ENCODE peak calls at places on chromosome 9, in seven cellular contexts. L is H9, H is neuronal stem cell, V is IMR-90, S is H1, Y is mesenchymal stem cell, D is trophoblast cell. W is an unnamed sample.

GRCh38 chr9:134536101-134536900 is 105.3 kb upstream of the COL5A1 start:
- DNase-seq in D (peak), L (no peak), S (no peak), Y (peak), H (no peak), V (peak), W (no peak)

GRCh38 chr9:100597236-100597635 is 19.4 kb downstream of the CAVIN4 start:
- DNase-seq in Y (no peak), S (no peak), L (no peak), D (no peak), V (no peak), H (no peak), W (no peak)

GRCh38 chr9:4796988-4797956 is 4.5 kb downstream of the RCL1 start:
- DNase-seq in L (peak), Y (peak), V (peak), S (no peak), D (peak), H (peak), W (peak)

GRCh38 chr9:18824095-18824666 is 208.8 kb downstream of the SAXO1 start:
- DNase-seq in V (no peak), Y (no peak), D (no peak), H (no peak), S (no peak), L (peak), W (peak)

GRCh38 chr9:113807173-113808061 is 68.7 kb upstream of the ZNF618 start:
- DNase-seq in S (peak), V (peak), H (peak), D (peak), L (peak), Y (peak), W (peak)

GRCh38 chr9:113245894-113246293 is 24.6 kb downstream of the SLC31A1 start:
- DNase-seq in L (no peak), Y (no peak), V (no peak), S (no peak), H (no peak), D (no peak), W (no peak)

GRCh38 chr9:2943016-2943415 is 99.1 kb upstream of the PUM3 start:
- DNase-seq in H (no peak), D (no peak), V (no peak), L (no peak), S (no peak), Y (no peak), W (no peak)

GRCh38 chr9:88757406-88758010 is 222.5 kb downstream of the NXNL2 start:
- DNase-seq in D (no peak), S (no peak), H (no peak), V (peak), Y (no peak), L (no peak), W (no peak)

GRCh38 chr9:37104183-37104889 is 16.0 kb upstream of the ZCCHC7 start:
- DNase-seq in Y (peak), H (no peak), S (no peak), V (peak), D (peak), L (no peak), W (peak)

GRCh38 chr9:94950040-94950732 is 223.7 kb downstream of the AOPEP start:
- DNase-seq in D (peak), Y (no peak), L (no peak), H (no peak), S (no peak), V (no peak), W (no peak)

GRCh38 chr9:135070198-135070951 is 17.1 kb upstream of the OLFM1 start:
- DNase-seq in Y (no peak), D (no peak), H (no peak), S (no peak), V (no peak), L (peak), W (peak)

GRCh38 chr9:116208417-116209232 is 55.0 kb downstream of the PAPPA start:
- DNase-seq in V (peak), D (no peak), S (no peak), H (no peak), L (no peak), Y (peak), W (no peak)

GRCh38 chr9:123542435-123543225 is 186.6 kb downstream of the CRB2 start:
- DNase-seq in H (peak), L (no peak), V (no peak), Y (no peak), S (no peak), D (no peak), W (no peak)

GRCh38 chr9:31950756-31951155 is 433.7 kb upstream of the ACO1 start:
- DNase-seq in S (no peak), V (no peak), D (no peak), Y (no peak), H (no peak), L (peak), W (peak)

GRCh38 chr9:132798817-132799790 is 79.0 kb downstream of the AK8 start:
- DNase-seq in H (no peak), D (no peak), V (no peak), L (peak), S (no peak), Y (peak), W (no peak)

GRCh38 chr9:13845460-13845859 is 468.5 kb downstream of the NFIB start:
- DNase-seq in D (no peak), H (no peak), L (no peak), S (no peak), Y (peak), V (peak), W (no peak)

GRCh38 chr9:122827759-122828090 is 663 bp downstream of the PDCL start:
- DNase-seq in H (no peak), Y (peak), D (no peak), L (no peak), V (peak), S (no peak), W (peak)

GRCh38 chr9:114694146-114694545 is 12.2 kb upstream of the TEX48 start:
- DNase-seq in Y (peak), V (peak), H (no peak), S (no peak), L (no peak), D (no peak), W (no peak)

GRCh38 chr9:8660383-8660782 is 860.8 kb upstream of the DMAC1 start:
- DNase-seq in H (no peak), V (no peak), Y (peak), L (no peak), S (no peak), D (no peak), W (no peak)

GRCh38 chr9:2934241-2934650 is 90.4 kb upstream of the PUM3 start:
- DNase-seq in V (no peak), D (no peak), Y (no peak), H (no peak), S (no peak), L (peak), W (no peak)

GRCh38 chr9:110592075-110592830 is 12.7 kb upstream of the SVEP1 start:
- DNase-seq in L (no peak), S (no peak), V (peak), Y (no peak), H (no peak), D (no peak), W (no peak)

GRCh38 chr9:87307810-87308209 is 189.9 kb upstream of the DAPK1 start:
- DNase-seq in Y (no peak), S (no peak), V (peak), L (no peak), H (no peak), D (no peak), W (no peak)

GRCh38 chr9:130890124-130890523 is 6.5 kb downstream of the QRFP start:
- DNase-seq in D (no peak), H (no peak), V (no peak), L (no peak), Y (no peak), S (no peak), W (no peak)

GRCh38 chr9:37678789-37679273 is 28.1 kb downstream of the FRMPD1 start:
- DNase-seq in L (no peak), V (no peak), Y (peak), D (no peak), H (no peak), S (no peak), W (peak)

GRCh38 chr9:78015242-78015641 is 16.4 kb downstream of the GNAQ start:
- DNase-seq in Y (no peak), D (no peak), L (no peak), S (no peak), H (no peak), V (no peak), W (no peak)

GRCh38 chr9:95509851-95510529 is 6.8 kb downstream of the PTCH1 start:
- DNase-seq in Y (no peak), D (no peak), H (no peak), S (no peak), V (no peak), L (no peak), W (no peak)

GRCh38 chr9:93264338-93265125 is 80.6 kb downstream of the WNK2 start:
- DNase-seq in H (no peak), L (no peak), Y (no peak), D (no peak), S (no peak), V (no peak), W (no peak)

GRCh38 chr9:22528485-22528884 is 81.9 kb downstream of the DMRTA1 start:
- DNase-seq in V (peak), D (no peak), Y (peak), S (no peak), L (no peak), H (no peak), W (peak)

GRCh38 chr9:22238809-22239684 is 207.6 kb upstream of the DMRTA1 start:
- DNase-seq in L (no peak), S (no peak), V (peak), H (no peak), D (no peak), Y (peak), W (peak)

GRCh38 chr9:20584968-20585643 is 37.2 kb downstream of the MLLT3 start:
- DNase-seq in S (no peak), Y (no peak), H (no peak), D (no peak), L (no peak), V (no peak), W (no peak)
- H2AK5ac ChIP-seq in S (no peak), Y (no peak), H (no peak), D (no peak), L (no peak), V (no peak), W (no peak)

DNA sequence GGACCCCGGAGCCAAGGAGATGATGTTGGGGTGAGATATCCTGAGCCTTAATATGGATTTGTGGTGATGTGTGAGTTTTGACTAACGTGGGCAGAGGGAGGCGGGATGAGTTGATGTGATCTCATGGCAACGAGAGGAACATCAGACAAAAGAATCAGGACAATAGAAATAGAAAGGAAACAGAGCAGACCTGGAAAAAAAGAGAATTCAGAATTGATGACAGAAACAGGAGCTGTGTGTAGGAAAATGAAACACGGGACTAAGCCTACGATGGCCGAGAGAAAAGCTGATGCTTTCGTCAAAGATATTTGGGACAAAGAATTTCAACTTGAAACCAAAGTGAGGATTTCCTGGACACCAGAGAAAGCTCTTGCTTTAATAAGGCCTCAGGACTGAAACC is 10.9 kb downstream of the PRKACG start:
- DNase-seq in H (no peak), S (no peak), Y (no peak), D (no peak), L (no peak), V (no peak), W (no peak)
- H2AK5ac ChIP-seq in H (no peak), S (no peak), Y (no peak), D (no peak), L (no peak), V (no peak), W (no peak)

DNA sequence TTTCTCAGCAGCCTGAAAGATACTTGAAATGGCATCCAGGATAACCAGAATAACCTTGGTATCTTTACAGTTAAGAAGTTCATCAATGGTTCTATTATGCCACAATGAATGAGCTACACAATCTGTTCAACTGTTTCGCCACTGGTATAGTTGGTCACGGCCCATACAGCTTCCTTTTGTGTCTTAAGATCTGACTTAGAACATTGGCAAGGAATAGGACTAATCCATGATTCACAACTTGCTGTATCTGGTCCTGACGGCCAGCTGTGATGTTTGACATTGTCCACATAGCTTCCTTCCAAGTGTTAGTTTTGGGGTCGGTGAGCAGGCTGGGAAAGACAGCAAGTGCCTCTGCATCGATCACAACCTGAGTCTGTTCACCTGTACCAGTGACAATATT is 113.3 kb upstream of the RAD23B start:
- DNase-seq in S (no peak), H (no peak), Y (no peak), D (no peak), L (no peak), V (no peak), W (no peak)
- H2AK5ac ChIP-seq in S (no peak), H (no peak), Y (no peak), D (peak), L (no peak), V (no peak), W (no peak)

GRCh38 chr9:69750085-69750484 is 9.7 kb downstream of the PTAR1 start:
- DNase-seq in V (no peak), Y (no peak), S (no peak), L (no peak), D (no peak), H (no peak), W (no peak)
- H2AK5ac ChIP-seq in V (no peak), Y (peak), S (no peak), L (no peak), D (no peak), H (no peak), W (no peak)

GRCh38 chr9:127778280-127779135 is at the start of gene SH2D3C:
- DNase-seq in Y (no peak), V (no peak), D (no peak), H (no peak), S (no peak), L (no peak), W (no peak)
- H2AK5ac ChIP-seq in Y (no peak), V (no peak), D (no peak), H (peak), S (peak), L (no peak), W (no peak)

DNA sequence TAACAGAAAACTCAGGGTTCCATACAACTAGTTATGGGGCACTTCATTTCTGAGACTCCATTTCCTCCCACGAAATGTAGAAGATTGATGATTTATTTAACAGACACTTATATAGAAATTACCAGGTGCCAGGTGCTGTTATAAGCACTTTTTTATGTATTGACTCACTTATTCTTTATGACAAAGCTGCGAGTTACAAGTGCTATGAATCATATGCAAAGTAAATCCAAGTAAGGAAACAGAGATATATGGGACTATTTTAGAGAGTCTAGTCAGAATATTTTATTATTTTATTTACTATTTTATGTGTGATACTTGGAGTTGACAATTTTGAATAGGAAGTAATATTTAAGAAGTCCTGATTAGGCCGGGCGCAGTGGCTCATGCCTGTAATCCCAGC is 822.8 kb upstream of the C9orf72 start:
- DNase-seq in V (no peak), L (no peak), D (no peak), Y (no peak), S (no peak), H (no peak), W (no peak)
- H2AK5ac ChIP-seq in V (no peak), L (no peak), D (no peak), Y (no peak), S (no peak), H (no peak), W (no peak)